ENCODE peak calls at places on chromosome 17, in eight cellular contexts. D is DMS 273 treated with DMSO at 0.1 percent for 48 hours; Y is NCI-H446 treated with DMSO at 0.1 percent for 48 hours; O is NCI-H1694 treated with DMSO at 0.1 percent for 48 hours; A is stimulated activated CD8-positive, alpha-beta memory T cell treated with anti-CD3 and anti-CD28 coated beads, Interleukin-2, amount 100 ng/mL, for 1 hour; N is astrocyte of the cerebellum; V is GM12892; G is NCI-H1930. R is an unnamed sample.

GRCh38 chr17:54347495-54347894 is 524.8 kb downstream of the KIF2B start:
- DNase-seq in D (no peak), Y (no peak), O (no peak), A (no peak), N (no peak), V (no peak), G (no peak), R (no peak)

GRCh38 chr17:27318228-27318627 is 24.3 kb downstream of the WSB1 start:
- DNase-seq in D (no peak), Y (no peak), O (no peak), A (no peak), N (no peak), V (no peak), G (no peak), R (no peak)

GRCh38 chr17:56809106-56809819 is 24.5 kb downstream of the C17orf67 start:
- DNase-seq in D (peak), Y (peak), O (peak), A (no peak), N (no peak), V (no peak), G (no peak), R (no peak)

GRCh38 chr17:57868007-57868774 is 18.3 kb upstream of the MRPS23 start:
- DNase-seq in D (peak), Y (peak), O (peak), A (no peak), N (peak), V (peak), G (no peak), R (peak)

GRCh38 chr17:67258836-67259468 is 14.0 kb upstream of the HELZ start:
- DNase-seq in D (no peak), Y (no peak), O (no peak), A (no peak), N (no peak), V (no peak), G (no peak), R (no peak)

GRCh38 chr17:79294459-79295071 is 219.9 kb downstream of the ENGASE start:
- DNase-seq in D (no peak), Y (no peak), O (no peak), A (peak), N (peak), V (no peak), G (no peak), R (peak)

GRCh38 chr17:7703584-7704574 is 1.1 kb upstream of the EFNB3 start:
- DNase-seq in D (no peak), Y (no peak), O (no peak), A (no peak), N (no peak), V (no peak), G (peak), R (no peak)

GRCh38 chr17:19992803-19993713 is 15.4 kb upstream of the AKAP10 start:
- DNase-seq in D (peak), Y (peak), O (peak), A (peak), N (peak), V (peak), G (peak), R (peak)

GRCh38 chr17:17971431-17972125 is 622 bp downstream of the TOM1L2 start:
- DNase-seq in D (no peak), Y (no peak), O (no peak), A (no peak), N (no peak), V (no peak), G (no peak), R (no peak)

GRCh38 chr17:75996665-75997590 is 3.7 kb upstream of the CDK3 start:
- DNase-seq in D (no peak), Y (no peak), O (no peak), A (no peak), N (no peak), V (no peak), G (no peak), R (no peak)

GRCh38 chr17:31487648-31488263 is 96.3 kb downstream of the RAB11FIP4 start:
- DNase-seq in D (peak), Y (peak), O (peak), A (peak), N (no peak), V (peak), G (peak), R (peak)

GRCh38 chr17:36482611-36483504 is 3.6 kb upstream of the ZNHIT3 start:
- DNase-seq in D (peak), Y (peak), O (peak), A (peak), N (peak), V (peak), G (peak), R (peak)